ENCODE peak calls at places on chromosome 17, in eight cellular contexts. L is Peyer's patch; B is mucosa of descending colon; S is adipocyte; F is CD4-positive, CD25-positive, alpha-beta regulatory T cell; P is BJ; W is lower leg skin; Y is AG04450. C is an unnamed sample.

GRCh38 chr17:68910256-68910705 is 44.9 kb downstream of the ABCA8 start:
- DNase-seq in B (no peak), P (no peak), W (no peak), Y (no peak), L (no peak), S (no peak), F (no peak), C (no peak)

GRCh38 chr17:55458977-55459376 is 37.3 kb upstream of the MMD start:
- DNase-seq in Y (no peak), F (peak), B (no peak), L (no peak), P (no peak), W (no peak), S (no peak), C (no peak)

GRCh38 chr17:33267881-33268548 is 25.1 kb downstream of the ASIC2 start:
- DNase-seq in B (no peak), L (peak), Y (no peak), W (no peak), F (no peak), P (no peak), S (no peak), C (no peak)

GRCh38 chr17:82449136-82449882 is 1.2 kb downstream of the CYBC1 start:
- DNase-seq in B (peak), Y (no peak), S (no peak), L (peak), W (no peak), F (peak), P (no peak), C (no peak)

GRCh38 chr17:44496815-44497214 is 6.4 kb downstream of the GPATCH8 start:
- DNase-seq in Y (no peak), B (no peak), S (peak), P (peak), W (no peak), F (no peak), L (no peak), C (no peak)

GRCh38 chr17:41588126-41588810 is 1.6 kb upstream of the KRT14 start:
- DNase-seq in L (no peak), Y (no peak), P (no peak), S (no peak), B (no peak), W (no peak), F (no peak), C (no peak)

GRCh38 chr17:9636501-9636900 is 8.8 kb upstream of the USP43 start:
- DNase-seq in W (no peak), L (no peak), Y (no peak), P (no peak), B (no peak), F (no peak), S (no peak), C (no peak)

GRCh38 chr17:19239544-19239943 is 2.4 kb downstream of the EPN2 start:
- DNase-seq in L (peak), F (no peak), P (no peak), Y (no peak), B (no peak), W (no peak), S (no peak), C (no peak)

GRCh38 chr17:32794533-32795246 is 82.2 kb downstream of the MYO1D start:
- DNase-seq in Y (no peak), B (peak), F (no peak), S (no peak), W (no peak), P (no peak), L (peak), C (no peak)

GRCh38 chr17:2777242-2777867 is 18.9 kb upstream of the RAP1GAP2 start:
- DNase-seq in L (no peak), W (no peak), S (no peak), P (no peak), F (no peak), Y (no peak), B (no peak), C (no peak)

GRCh38 chr17:1908699-1909309 is 79.0 kb downstream of the RPA1 start:
- DNase-seq in S (peak), Y (peak), F (peak), L (peak), W (peak), P (peak), B (peak), C (peak)

GRCh38 chr17:5526821-5527598 is 40.6 kb downstream of the MIS12 start:
- DNase-seq in P (peak), L (peak), Y (peak), B (peak), S (peak), W (peak), F (no peak), C (peak)

GRCh38 chr17:58327363-58328194 is 1.0 kb downstream of the TSPOAP1 start:
- DNase-seq in S (no peak), L (no peak), B (peak), P (no peak), F (no peak), W (no peak), Y (no peak), C (no peak)

GRCh38 chr17:78884148-78884870 is 18.7 kb downstream of the CEP295NL start:
- DNase-seq in F (no peak), L (no peak), S (peak), Y (no peak), P (no peak), B (no peak), W (no peak), C (peak)
- H3K4me3 ChIP-seq in F (no peak), L (no peak), S (peak), Y (peak), P (peak), B (no peak), W (no peak), C (peak)

GRCh38 chr17:49029841-49030240 is 32.7 kb downstream of the IGF2BP1 start:
- DNase-seq in L (no peak), W (no peak), Y (no peak), F (no peak), P (no peak), S (no peak), B (no peak), C (no peak)
- H3K4me3 ChIP-seq in L (no peak), W (no peak), Y (no peak), F (no peak), P (no peak), S (no peak), B (no peak), C (no peak)

GRCh38 chr17:48720263-48721008 is 1.9 kb downstream of the PRAC1 start:
- DNase-seq in P (no peak), W (no peak), F (no peak), L (no peak), B (no peak), Y (no peak), S (no peak), C (no peak)
- H3K4me3 ChIP-seq in P (peak), W (no peak), F (no peak), L (no peak), B (no peak), Y (no peak), S (no peak), C (no peak)

GRCh38 chr17:48577946-48578615 is at the start of gene HOXB4:
- DNase-seq in L (peak), W (peak), B (peak), F (peak), Y (no peak), S (no peak), P (no peak), C (peak)
- H3K4me3 ChIP-seq in L (peak), W (peak), B (peak), F (peak), Y (peak), S (peak), P (no peak), C (peak)